ENCODE peak calls at places on chromosome 20, in seven cellular contexts. Y, H, E, O, B, A and I are unnamed samples.

GRCh38 chr20:45041464-45042337 is 59.2 kb downstream of the KCNS1 start:
- DNase-seq in B (peak), H (no peak), Y (peak), E (peak), O (peak), A (no peak), I (no peak)

GRCh38 chr20:1415667-1416468 is 23.0 kb upstream of the FKBP1A start:
- DNase-seq in A (peak), H (no peak), B (no peak), Y (peak), E (peak), O (no peak), I (no peak)

GRCh38 chr20:12113468-12114371 is 196.0 kb downstream of the BTBD3 start:
- DNase-seq in B (no peak), E (peak), H (no peak), Y (peak), A (peak), O (no peak), I (no peak)

GRCh38 chr20:61585764-61586163 is 333.7 kb downstream of the CDH4 start:
- DNase-seq in H (no peak), B (no peak), Y (no peak), A (no peak), O (no peak), E (no peak), I (no peak)

GRCh38 chr20:49534314-49534713 is 33.6 kb downstream of the PTGIS start:
- DNase-seq in E (peak), H (no peak), Y (peak), A (no peak), O (peak), B (peak), I (peak)

GRCh38 chr20:44334709-44335108 is 2.1 kb upstream of the R3HDML start:
- DNase-seq in A (no peak), E (no peak), Y (no peak), B (no peak), H (no peak), O (no peak), I (no peak)

GRCh38 chr20:57553376-57554018 is 7.4 kb upstream of the PCK1 start:
- DNase-seq in E (no peak), B (no peak), Y (no peak), A (no peak), H (no peak), O (no peak), I (no peak)

GRCh38 chr20:32580970-32581838 is 3.9 kb downstream of the NOL4L start:
- DNase-seq in A (no peak), O (peak), B (no peak), E (no peak), H (peak), Y (no peak), I (peak)

GRCh38 chr20:57618091-57618765 is 2.0 kb downstream of the ZBP1 start:
- DNase-seq in O (no peak), E (peak), A (no peak), Y (peak), B (no peak), H (no peak), I (no peak)

GRCh38 chr20:36726168-36726567 is 19.7 kb downstream of the NDRG3 start:
- DNase-seq in E (no peak), A (no peak), B (no peak), H (no peak), Y (no peak), O (no peak), I (no peak)

GRCh38 chr20:34891166-34892062 is 15.0 kb downstream of the ACSS2 start:
- DNase-seq in O (peak), B (no peak), Y (peak), A (peak), E (peak), H (no peak), I (no peak)

GRCh38 chr20:17725094-17725835 is 25.5 kb downstream of the BANF2 start:
- DNase-seq in E (no peak), A (no peak), B (no peak), H (no peak), Y (no peak), O (no peak), I (no peak)

GRCh38 chr20:34531608-34532265 is 15.5 kb downstream of the DYNLRB1 start:
- DNase-seq in E (no peak), B (no peak), Y (no peak), A (no peak), H (no peak), O (no peak), I (no peak)

GRCh38 chr20:1707588-1708449 is 50.2 kb upstream of the SIRPG start:
- DNase-seq in H (no peak), B (no peak), O (no peak), Y (no peak), A (no peak), E (no peak), I (no peak)

GRCh38 chr20:61850926-61851900 is 214.5 kb downstream of the TAF4 start:
- DNase-seq in E (no peak), Y (no peak), O (no peak), B (no peak), H (no peak), A (no peak), I (no peak)

GRCh38 chr20:45938727-45939438 is 4.4 kb downstream of the PCIF1 start:
- DNase-seq in H (no peak), O (no peak), B (peak), A (no peak), E (no peak), Y (no peak), I (no peak)

GRCh38 chr20:58048096-58048702 is 180.3 kb downstream of the ANKRD60 start:
- DNase-seq in O (no peak), H (no peak), B (peak), A (no peak), E (peak), Y (peak), I (no peak)

GRCh38 chr20:51326241-51326819 is 216.2 kb downstream of the NFATC2 start:
- DNase-seq in B (peak), Y (no peak), O (peak), H (no peak), E (peak), A (no peak), I (peak)

GRCh38 chr20:59807909-59808728 is 125.3 kb downstream of the SYCP2 start:
- DNase-seq in O (no peak), Y (no peak), E (no peak), A (no peak), B (peak), H (no peak), I (no peak)

GRCh38 chr20:40173877-40174276 is 515.2 kb downstream of the MAFB start:
- DNase-seq in E (no peak), A (no peak), O (no peak), H (no peak), Y (no peak), B (no peak), I (no peak)

GRCh38 chr20:24950128-24950835 is 1.2 kb downstream of the CST7 start:
- DNase-seq in A (no peak), Y (no peak), H (no peak), O (no peak), E (no peak), B (peak), I (no peak)

GRCh38 chr20:17916365-17916996 is 52.1 kb downstream of the SNX5 start:
- DNase-seq in H (no peak), A (no peak), Y (no peak), E (no peak), O (no peak), B (no peak), I (no peak)

GRCh38 chr20:19699132-19699971 is 58.7 kb upstream of the RIN2 start:
- DNase-seq in Y (peak), B (no peak), E (peak), H (no peak), A (peak), O (no peak), I (no peak)

GRCh38 chr20:33585413-33585812 is 76.7 kb upstream of the C20orf144 start:
- DNase-seq in H (no peak), B (no peak), Y (no peak), E (no peak), O (no peak), A (no peak), I (no peak)

GRCh38 chr20:10047427-10047826 is 12.6 kb downstream of the ANKEF1 start:
- DNase-seq in E (peak), A (no peak), Y (no peak), B (peak), O (no peak), H (no peak), I (no peak)

GRCh38 chr20:1330075-1330830 is 1.3 kb upstream of the SDCBP2 start:
- DNase-seq in A (no peak), E (no peak), B (no peak), H (no peak), O (peak), Y (no peak), I (no peak)

GRCh38 chr20:41989935-41990635 is 371.9 kb upstream of the CHD6 start:
- DNase-seq in A (no peak), B (no peak), E (no peak), O (no peak), Y (no peak), H (no peak), I (peak)